ENCODE peak calls at places on chromosomes 13 and 19, in five cellular contexts. X is MM.1S, N is adipocyte, O is esophagus muscularis mucosa, I is neuronal stem cell. U is an unnamed sample.

GRCh38 chr19:1949304-1950101 is 8.5 kb downstream of the CSNK1G2 start:
- DNase-seq in O (no peak), I (no peak), N (no peak), X (no peak), U (no peak)

GRCh38 chr19:12574036-12574435 is 22.8 kb upstream of the ZNF564 start:
- DNase-seq in O (no peak), N (no peak), X (peak), I (no peak), U (no peak)

GRCh38 chr13:113551081-113552000 is 33.2 kb upstream of the TFDP1 start:
- DNase-seq in O (peak), N (no peak), X (no peak), I (no peak), U (no peak)

GRCh38 chr19:18843960-18844359 is 12.2 kb downstream of the UPF1 start:
- DNase-seq in N (no peak), O (no peak), I (no peak), X (no peak), U (no peak)

GRCh38 chr19:5018224-5019015 is 49.5 kb downstream of the KDM4B start:
- DNase-seq in O (no peak), I (no peak), X (no peak), N (peak), U (no peak)

GRCh38 chr19:50293263-50294004 is 35.7 kb downstream of the KCNC3 start:
- DNase-seq in X (no peak), N (no peak), O (no peak), I (no peak), U (no peak)

GRCh38 chr13:44141213-44141724 is 232.4 kb upstream of the SERP2 start:
- DNase-seq in X (no peak), N (peak), O (no peak), I (no peak), U (peak)

GRCh38 chr13:112638919-112639318 is 50.9 kb upstream of the ATP11A start:
- DNase-seq in X (no peak), N (no peak), O (no peak), I (no peak), U (no peak)

GRCh38 chr13:114268344-114269280 is 12.8 kb upstream of the UPF3A start:
- DNase-seq in X (no peak), N (no peak), I (no peak), O (no peak), U (no peak)

GRCh38 chr19:41706741-41707501 is 1.5 kb upstream of the CEACAM5 start:
- DNase-seq in I (peak), X (peak), O (no peak), N (no peak), U (peak)

GRCh38 chr13:98972627-98973026 is 5.2 kb downstream of the DOCK9 start:
- DNase-seq in I (no peak), X (no peak), N (peak), O (no peak), U (peak)

GRCh38 chr19:46992699-46993535 is 26.7 kb upstream of the NPAS1 start:
- DNase-seq in I (no peak), X (no peak), O (no peak), N (no peak), U (no peak)

GRCh38 chr19:55549500-55550320 is 4.4 kb upstream of the SBK3 start:
- DNase-seq in N (peak), O (no peak), I (peak), X (no peak), U (peak)

GRCh38 chr13:21837288-21837687 is 166.4 kb downstream of the FGF9 start:
- DNase-seq in N (no peak), X (no peak), I (no peak), O (no peak), U (no peak)

GRCh38 chr19:3784607-3785463 is 1.3 kb downstream of the MATK start:
- DNase-seq in O (no peak), X (no peak), N (no peak), I (no peak), U (peak)

GRCh38 chr13:73223372-73223781 is 164.6 kb downstream of the KLF5 start:
- DNase-seq in I (no peak), O (no peak), X (peak), N (peak), U (no peak)

GRCh38 chr19:3575260-3575741 is 2.6 kb downstream of the HMG20B start:
- DNase-seq in N (no peak), O (no peak), X (no peak), I (no peak), U (no peak)

GRCh38 chr13:92414851-92415250 is 811.8 kb upstream of the GPC6 start:
- DNase-seq in N (no peak), X (no peak), I (no peak), O (no peak), U (no peak)

GRCh38 chr13:32056316-32056715 is 24.7 kb downstream of the FRY start:
- DNase-seq in X (no peak), I (no peak), N (no peak), O (no peak), U (no peak)

GRCh38 chr19:1873524-1874473 is 10.4 kb upstream of the KLF16 start:
- DNase-seq in I (no peak), X (no peak), N (no peak), O (no peak), U (no peak)

GRCh38 chr13:39485314-39485700 is 117.7 kb downstream of the LHFPL6 start:
- DNase-seq in I (no peak), X (no peak), O (no peak), N (no peak), U (no peak)

GRCh38 chr13:51292000-51292550 is 47.4 kb upstream of the SERPINE3 start:
- DNase-seq in O (no peak), X (no peak), N (peak), I (no peak), U (no peak)

GRCh38 chr13:25864116-25864515 is 187.7 kb downstream of the SHISA2 start:
- DNase-seq in X (no peak), O (no peak), I (no peak), N (no peak), U (no peak)

GRCh38 chr19:39676004-39676403 is 20.3 kb downstream of the LGALS16 start:
- DNase-seq in N (no peak), X (no peak), I (no peak), O (peak), U (no peak)

GRCh38 chr19:28618504-28618903 is 594.4 kb downstream of the UQCRFS1 start:
- DNase-seq in X (no peak), I (no peak), O (peak), N (no peak), U (no peak)

GRCh38 chr19:41218615-41219507 is at the start of gene AXL:
- DNase-seq in X (no peak), I (peak), N (peak), O (peak), U (peak)

GRCh38 chr19:23896912-23897311 is 17.8 kb upstream of the ZNF726 start:
- DNase-seq in N (no peak), X (no peak), O (no peak), I (no peak), U (no peak)

GRCh38 chr13:41416276-41416675 is 41.1 kb upstream of the RGCC start:
- DNase-seq in N (no peak), I (no peak), X (no peak), O (no peak), U (no peak)

GRCh38 chr19:19274716-19275115 is 1.6 kb upstream of the TM6SF2 start:
- DNase-seq in O (no peak), I (no peak), X (no peak), N (no peak), U (no peak)

GRCh38 chr19:28500982-28501633 is 711.8 kb downstream of the UQCRFS1 start:
- DNase-seq in N (no peak), X (no peak), O (no peak), I (no peak), U (no peak)

GRCh38 chr13:94674609-94675348 is 37.6 kb downstream of the SOX21 start:
- DNase-seq in N (peak), O (no peak), I (peak), X (peak), U (peak)

GRCh38 chr19:45908956-45909355 is 5.6 kb downstream of the NANOS2 start:
- DNase-seq in X (no peak), O (no peak), N (no peak), I (no peak), U (no peak)

GRCh38 chr13:58080806-58081205 is 449.3 kb downstream of the PCDH17 start:
- DNase-seq in I (peak), O (no peak), N (no peak), X (no peak), U (no peak)

GRCh38 chr13:73103238-73103637 is 44.4 kb downstream of the KLF5 start:
- DNase-seq in I (no peak), O (no peak), X (no peak), N (no peak), U (no peak)

GRCh38 chr13:111177081-111177711 is 62.1 kb downstream of the ARHGEF7 start:
- DNase-seq in N (no peak), O (no peak), X (no peak), I (no peak), U (no peak)

GRCh38 chr19:52307275-52307674 is 10.3 kb downstream of the ZNF480 start:
- DNase-seq in O (no peak), N (no peak), X (no peak), I (peak), U (no peak)

GRCh38 chr19:32676895-32677359 is 1.3 kb downstream of the RGS9BP start:
- DNase-seq in N (no peak), O (no peak), I (peak), X (no peak), U (no peak)

GRCh38 chr13:52686381-52686780 is 33.7 kb downstream of the SUGT1 start:
- DNase-seq in I (no peak), N (no peak), O (no peak), X (no peak), U (no peak)

GRCh38 chr13:97122381-97122996 is 99.6 kb upstream of the MBNL2 start:
- DNase-seq in N (peak), X (no peak), O (no peak), I (no peak), U (peak)